ENCODE peak calls at places on chromosomes 6 and 20, in four cellular contexts. A, I, M and J are unnamed samples.

GRCh38 chr20:21137078-21137477 is 11.2 kb downstream of the KIZ start:
- DNase-seq in A (no peak), M (no peak), I (no peak), J (no peak)

GRCh38 chr6:39543117-39543516 is 182.1 kb downstream of the KIF6 start:
- DNase-seq in I (no peak), A (peak; percentile 87), M (no peak), J (no peak)

GRCh38 chr6:139852484-139853140 is 478.2 kb upstream of the CITED2 start:
- DNase-seq in A (peak; percentile 78), M (no peak), I (no peak), J (no peak)

GRCh38 chr6:158468666-158469065 is 91.2 kb upstream of the TMEM181 start:
- DNase-seq in M (no peak), A (no peak), I (peak; percentile 24), J (no peak)

GRCh38 chr20:46406986-46407670 is 713 bp upstream of the ELMO2 start:
- DNase-seq in I (peak; percentile 80), M (peak; percentile 39), A (peak; percentile 19), J (peak; percentile 64)

GRCh38 chr6:152595507-152595906 is 41.7 kb downstream of the SYNE1 start:
- DNase-seq in M (no peak), I (no peak), A (peak; percentile 31), J (peak; percentile 52)

GRCh38 chr6:127907960-127908640 is 7.2 kb upstream of the THEMIS start:
- DNase-seq in M (no peak), A (no peak), I (no peak), J (no peak)

GRCh38 chr20:6299451-6299850 is 176.6 kb upstream of the FERMT1 start:
- DNase-seq in A (peak; percentile 1), I (no peak), M (no peak), J (no peak)

GRCh38 chr6:105270511-105270910 is 90.7 kb upstream of the POPDC3 start:
- DNase-seq in I (no peak), M (no peak), A (no peak), J (no peak)

GRCh38 chr20:48903705-48904104 is 17.8 kb upstream of the ARFGEF2 start:
- DNase-seq in M (no peak), A (no peak), I (no peak), J (peak; percentile 25)

GRCh38 chr6:37187321-37188022 is 17.5 kb downstream of the PIM1 start:
- DNase-seq in A (no peak), I (no peak), M (no peak), J (peak; percentile 40)

GRCh38 chr6:57127763-57128162 is 37.8 kb downstream of the ZNF451 start:
- DNase-seq in I (no peak), A (no peak), M (no peak), J (no peak)

GRCh38 chr6:170173416-170173990 is 117.4 kb downstream of the DLL1 start:
- DNase-seq in I (peak; percentile 10), M (no peak), A (no peak), J (peak; percentile 36)

GRCh38 chr6:127117979-127118504 is 429 bp upstream of the RSPO3 start:
- DNase-seq in A (no peak), M (no peak), I (no peak), J (peak; percentile 72)

GRCh38 chr6:130778946-130779657 is 48.1 kb upstream of the SMLR1 start:
- DNase-seq in I (no peak), M (no peak), A (peak; percentile 62), J (no peak)

GRCh38 chr6:131914967-131915751 is 36.0 kb downstream of the CCN2 start:
- DNase-seq in I (peak; percentile 78), A (peak; percentile 89), M (peak; percentile 40), J (peak; percentile 78)

GRCh38 chr6:4941782-4942672 is 61.8 kb downstream of the RPP40 start:
- DNase-seq in A (peak; percentile 93), I (no peak), M (no peak), J (no peak)

GRCh38 chr20:41149679-41150131 is 12.4 kb downstream of the PLCG1 start:
- DNase-seq in M (no peak), A (peak; percentile 12), I (peak; percentile 57), J (no peak)

GRCh38 chr6:127092486-127092885 is 26.0 kb upstream of the RSPO3 start:
- DNase-seq in M (no peak), I (no peak), A (no peak), J (no peak)

GRCh38 chr6:52136934-52137467 is 49.2 kb upstream of the IL17A start:
- DNase-seq in M (no peak), A (no peak), I (no peak), J (peak; percentile 69)

GRCh38 chr20:5918856-5919633 is 31.3 kb downstream of the TRMT6 start:
- DNase-seq in A (peak; percentile 62), M (no peak), I (no peak), J (peak; percentile 53)

GRCh38 chr6:34095136-34095505 is 50.8 kb downstream of the GRM4 start:
- DNase-seq in I (no peak), A (no peak), M (no peak), J (no peak)

GRCh38 chr20:40786336-40786735 is 97.3 kb upstream of the MAFB start:
- DNase-seq in M (no peak), A (no peak), I (no peak), J (no peak)

GRCh38 chr20:19327401-19327800 is 115.0 kb downstream of the SLC24A3 start:
- DNase-seq in M (no peak), A (no peak), I (no peak), J (no peak)

GRCh38 chr6:71852951-71853350 is 33.4 kb upstream of the RIMS1 start:
- DNase-seq in I (no peak), M (no peak), A (no peak), J (no peak)

GRCh38 chr20:35093245-35093884 is 758 bp upstream of the TRPC4AP start:
- DNase-seq in M (no peak), I (no peak), A (peak; percentile 78), J (no peak)

GRCh38 chr6:162854734-162855191 is 127.0 kb downstream of the PACRG start:
- DNase-seq in A (no peak), I (no peak), M (no peak), J (peak; percentile 61)

DNA sequence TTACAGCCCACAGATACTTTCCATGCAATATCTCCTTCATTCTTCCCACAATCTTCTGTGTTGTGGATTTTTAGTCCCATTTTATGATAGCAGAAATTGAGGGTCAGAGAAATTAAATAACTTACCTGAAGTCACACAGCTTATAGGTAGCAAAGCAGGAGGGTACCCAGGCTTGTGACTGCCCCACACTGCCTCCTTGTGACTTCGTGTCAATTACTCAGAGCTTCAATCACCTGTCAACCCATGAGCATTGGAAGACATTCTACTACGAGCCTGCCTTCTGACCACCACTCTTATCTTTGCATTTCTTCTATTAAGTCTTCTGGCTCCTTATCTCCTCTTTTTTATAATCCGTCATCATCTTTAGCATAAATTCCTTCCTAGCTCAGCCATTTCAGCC is 71.6 kb upstream of the NRSN1 start:
- DNase-seq in A (no peak), M (no peak), I (no peak), J (peak; percentile 70)
- TF ChIP-seq CTCF in A (no peak), M (no peak), I (no peak), J (peak; percentile 69)

GRCh38 chr6:87806098-87806497 is 104.1 kb upstream of the AKIRIN2 start:
- DNase-seq in I (no peak), A (no peak), M (no peak), J (no peak)
- H3K4me1 ChIP-seq in I (no peaks in the 10 kb centered on the region), A (no peaks in the 10 kb centered on the region), M (no peaks in the 10 kb centered on the region), J (no peaks in the 10 kb centered on the region)

GRCh38 chr6:16766043-16766521 is 4.8 kb upstream of the ATXN1 start:
- DNase-seq in A (no peak), I (no peak), M (no peak), J (no peak)

GRCh38 chr6:16762265-16762546 is 946 bp upstream of the ATXN1 start:
- DNase-seq in M (no peak), I (no peak), A (peak; percentile 24), J (no peak)

GRCh38 chr6:16762547-16763477 is 1.6 kb upstream of the ATXN1 start:
- DNase-seq in I (peak; percentile 77), A (peak; percentile 72), M (peak; percentile 38), J (peak; percentile 80)

GRCh38 chr6:16765235-16765634 is 4.0 kb upstream of the ATXN1 start:
- DNase-seq in I (no peak), A (no peak), M (no peak), J (no peak)

DNA sequence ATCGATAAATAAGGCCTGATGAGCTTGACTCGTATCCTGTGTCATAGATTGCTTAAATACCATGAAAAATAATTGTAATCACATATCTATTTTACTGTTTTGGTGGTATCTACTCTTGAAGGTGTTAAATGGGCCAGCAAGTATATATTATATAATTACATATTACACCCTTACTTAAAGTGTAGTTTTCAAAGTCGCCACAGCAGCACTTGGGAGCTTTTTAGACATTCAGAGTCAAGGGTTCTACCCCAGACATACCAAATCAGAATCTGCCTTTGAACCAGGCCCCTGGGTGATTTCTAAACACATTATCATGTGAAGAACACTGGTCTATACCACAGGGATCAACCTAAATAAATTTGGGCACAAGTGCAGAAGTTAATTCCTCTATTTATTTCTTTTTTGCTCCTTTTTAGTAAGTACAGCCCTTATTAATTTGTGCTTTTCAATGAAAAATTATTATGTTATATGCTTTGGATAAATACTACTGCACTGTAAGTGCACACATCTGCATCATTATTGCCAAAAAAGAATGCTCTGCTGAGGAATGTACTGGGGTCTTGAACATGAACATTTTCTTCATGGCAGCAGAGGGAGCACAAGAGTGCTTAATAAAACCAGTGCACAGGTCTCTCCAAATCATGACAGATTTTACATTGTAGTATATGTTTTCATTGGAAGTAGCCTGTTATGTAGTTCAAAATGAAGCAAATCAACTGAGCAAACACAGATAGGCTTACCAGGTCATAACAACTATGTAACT is 3.1 kb upstream of the ATXN1 start:
- DNase-seq in A (peak; percentile 76), I (no peak), M (no peak), J (no peak)
- TF ChIP-seq CTCF in A (peak; percentile 51), I (no peak), M (peak; percentile 19), J (peak; percentile 65)

GRCh38 chr6:11213305-11214106 is 19.0 kb downstream of the NEDD9 start:
- DNase-seq in M (no peak), A (peak; percentile 58), I (no peak), J (no peak)

GRCh38 chr6:11214438-11214837 is 18.0 kb downstream of the NEDD9 start:
- DNase-seq in M (no peak), I (no peak), A (no peak), J (no peak)

GRCh38 chr6:11212625-11213024 is 19.8 kb downstream of the NEDD9 start:
- DNase-seq in M (no peak), A (peak; percentile 87), I (no peak), J (no peak)

GRCh38 chr6:11215773-11216172 is 16.7 kb downstream of the NEDD9 start:
- DNase-seq in A (no peak), M (no peak), I (no peak), J (no peak)

DNA sequence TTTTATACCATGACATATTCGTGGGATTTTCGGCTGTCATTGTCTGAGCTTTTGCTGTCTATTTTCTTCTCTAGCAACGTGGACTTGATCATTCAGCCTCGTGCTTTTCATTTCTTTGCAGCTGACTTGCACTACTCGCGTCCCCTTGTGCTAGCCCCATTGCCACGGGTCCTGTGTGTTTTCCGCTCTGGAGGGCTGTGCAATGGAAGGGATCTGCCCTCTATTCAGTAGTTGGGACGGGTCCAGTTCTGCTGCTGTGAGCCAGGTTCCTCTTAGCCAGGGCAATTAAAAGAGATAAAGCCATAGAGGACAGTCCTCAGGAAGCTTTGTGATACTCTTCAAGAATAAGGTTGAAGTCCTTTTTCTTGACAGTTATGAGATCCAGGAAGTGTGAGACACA is 17.6 kb downstream of the NEDD9 start:
- DNase-seq in A (no peak), I (no peak), M (no peak), J (no peak)
- H3K4me1 ChIP-seq in A (peaks cover 73% of the 10 kb centered on the region), I (peaks cover 26% of the 10 kb centered on the region), M (no peaks in the 10 kb centered on the region), J (peaks cover 27% of the 10 kb centered on the region)